ENCODE peak calls at places on chromosomes 3 and 15, in seven cellular contexts. One of them, this sample, is unnamed.

GRCh38 chr15:63408514-63408913 is 26.9 kb upstream of the CA12 start:
- DNase-seq in activated gamma-delta T cell treated with anti-CD3 and anti-CD28 coated beads, Interleukin-2, amount 50 U/mL, for 16 hours: no peak
- DNase-seq in NCI-H187 treated with DMSO at 0.1 percent for 48 hours: no peak
- DNase-seq in AG08396: no peak
- DNase-seq in hippocampal formation: no peak
- DNase-seq in pulmonary artery endothelial cell: no peak
- DNase-seq in NAMALWA: no peak
- DNase-seq in this sample: no peak

GRCh38 chr3:48695113-48695753 is 9.5 kb upstream of the NCKIPSD start:
- DNase-seq in AG08396: peak
- DNase-seq in NCI-H187 treated with DMSO at 0.1 percent for 48 hours: no peak
- DNase-seq in hippocampal formation: peak
- DNase-seq in activated gamma-delta T cell treated with anti-CD3 and anti-CD28 coated beads, Interleukin-2, amount 50 U/mL, for 16 hours: no peak
- DNase-seq in NAMALWA: no peak
- DNase-seq in pulmonary artery endothelial cell: no peak
- DNase-seq in this sample: peak

GRCh38 chr3:169387751-169388696 is 275.5 kb downstream of the MECOM start:
- DNase-seq in AG08396: no peak
- DNase-seq in NCI-H187 treated with DMSO at 0.1 percent for 48 hours: no peak
- DNase-seq in activated gamma-delta T cell treated with anti-CD3 and anti-CD28 coated beads, Interleukin-2, amount 50 U/mL, for 16 hours: no peak
- DNase-seq in pulmonary artery endothelial cell: no peak
- DNase-seq in hippocampal formation: no peak
- DNase-seq in NAMALWA: no peak
- DNase-seq in this sample: no peak

GRCh38 chr3:146550743-146551510 is 6.5 kb upstream of the PLSCR1 start:
- DNase-seq in NAMALWA: no peak
- DNase-seq in NCI-H187 treated with DMSO at 0.1 percent for 48 hours: no peak
- DNase-seq in activated gamma-delta T cell treated with anti-CD3 and anti-CD28 coated beads, Interleukin-2, amount 50 U/mL, for 16 hours: no peak
- DNase-seq in pulmonary artery endothelial cell: no peak
- DNase-seq in AG08396: peak
- DNase-seq in hippocampal formation: no peak
- DNase-seq in this sample: peak

GRCh38 chr3:107367353-107367752 is 9.9 kb upstream of the CCDC54 start:
- DNase-seq in NCI-H187 treated with DMSO at 0.1 percent for 48 hours: no peak
- DNase-seq in NAMALWA: no peak
- DNase-seq in pulmonary artery endothelial cell: no peak
- DNase-seq in AG08396: peak
- DNase-seq in activated gamma-delta T cell treated with anti-CD3 and anti-CD28 coated beads, Interleukin-2, amount 50 U/mL, for 16 hours: no peak
- DNase-seq in hippocampal formation: no peak
- DNase-seq in this sample: peak

GRCh38 chr3:9732753-9733115 is 1.2 kb downstream of the BRPF1 start:
- DNase-seq in AG08396: peak
- DNase-seq in activated gamma-delta T cell treated with anti-CD3 and anti-CD28 coated beads, Interleukin-2, amount 50 U/mL, for 16 hours: no peak
- DNase-seq in hippocampal formation: no peak
- DNase-seq in pulmonary artery endothelial cell: no peak
- DNase-seq in NCI-H187 treated with DMSO at 0.1 percent for 48 hours: no peak
- DNase-seq in NAMALWA: no peak
- DNase-seq in this sample: peak

GRCh38 chr3:63015614-63016016 is 140.4 kb upstream of the CADPS start:
- DNase-seq in NCI-H187 treated with DMSO at 0.1 percent for 48 hours: peak
- DNase-seq in activated gamma-delta T cell treated with anti-CD3 and anti-CD28 coated beads, Interleukin-2, amount 50 U/mL, for 16 hours: no peak
- DNase-seq in hippocampal formation: no peak
- DNase-seq in AG08396: no peak
- DNase-seq in NAMALWA: no peak
- DNase-seq in pulmonary artery endothelial cell: no peak
- DNase-seq in this sample: no peak

GRCh38 chr3:64163755-64164148 is 61.5 kb downstream of the PRICKLE2 start:
- DNase-seq in hippocampal formation: no peak
- DNase-seq in activated gamma-delta T cell treated with anti-CD3 and anti-CD28 coated beads, Interleukin-2, amount 50 U/mL, for 16 hours: no peak
- DNase-seq in AG08396: peak
- DNase-seq in NCI-H187 treated with DMSO at 0.1 percent for 48 hours: no peak
- DNase-seq in NAMALWA: no peak
- DNase-seq in pulmonary artery endothelial cell: no peak
- DNase-seq in this sample: peak

GRCh38 chr3:149321640-149322039 is 11.8 kb downstream of the TM4SF18 start:
- DNase-seq in NAMALWA: no peak
- DNase-seq in hippocampal formation: no peak
- DNase-seq in NCI-H187 treated with DMSO at 0.1 percent for 48 hours: no peak
- DNase-seq in pulmonary artery endothelial cell: no peak
- DNase-seq in activated gamma-delta T cell treated with anti-CD3 and anti-CD28 coated beads, Interleukin-2, amount 50 U/mL, for 16 hours: no peak
- DNase-seq in AG08396: no peak
- DNase-seq in this sample: no peak

GRCh38 chr15:41940441-41940857 is 31.9 kb downstream of the EHD4 start:
- DNase-seq in activated gamma-delta T cell treated with anti-CD3 and anti-CD28 coated beads, Interleukin-2, amount 50 U/mL, for 16 hours: peak
- DNase-seq in NAMALWA: no peak
- DNase-seq in AG08396: no peak
- DNase-seq in pulmonary artery endothelial cell: no peak
- DNase-seq in NCI-H187 treated with DMSO at 0.1 percent for 48 hours: no peak
- DNase-seq in hippocampal formation: no peak
- DNase-seq in this sample: peak

GRCh38 chr3:66075281-66075680 is 36.6 kb upstream of the MAGI1 start:
- DNase-seq in pulmonary artery endothelial cell: no peak
- DNase-seq in hippocampal formation: no peak
- DNase-seq in activated gamma-delta T cell treated with anti-CD3 and anti-CD28 coated beads, Interleukin-2, amount 50 U/mL, for 16 hours: no peak
- DNase-seq in NAMALWA: no peak
- DNase-seq in NCI-H187 treated with DMSO at 0.1 percent for 48 hours: no peak
- DNase-seq in AG08396: peak
- DNase-seq in this sample: peak

GRCh38 chr3:61371123-61371522 is 119.9 kb upstream of the FHIT start:
- DNase-seq in pulmonary artery endothelial cell: no peak
- DNase-seq in AG08396: no peak
- DNase-seq in NCI-H187 treated with DMSO at 0.1 percent for 48 hours: no peak
- DNase-seq in hippocampal formation: no peak
- DNase-seq in activated gamma-delta T cell treated with anti-CD3 and anti-CD28 coated beads, Interleukin-2, amount 50 U/mL, for 16 hours: no peak
- DNase-seq in NAMALWA: peak
- DNase-seq in this sample: no peak

GRCh38 chr3:78718707-78719106 is 1049.1 kb downstream of the ROBO1 start:
- DNase-seq in AG08396: no peak
- DNase-seq in NAMALWA: no peak
- DNase-seq in activated gamma-delta T cell treated with anti-CD3 and anti-CD28 coated beads, Interleukin-2, amount 50 U/mL, for 16 hours: no peak
- DNase-seq in hippocampal formation: no peak
- DNase-seq in pulmonary artery endothelial cell: no peak
- DNase-seq in NCI-H187 treated with DMSO at 0.1 percent for 48 hours: no peak
- DNase-seq in this sample: no peak

GRCh38 chr3:197023998-197024651 is 5.5 kb downstream of the MELTF start:
- DNase-seq in NCI-H187 treated with DMSO at 0.1 percent for 48 hours: no peak
- DNase-seq in NAMALWA: no peak
- DNase-seq in pulmonary artery endothelial cell: no peak
- DNase-seq in hippocampal formation: no peak
- DNase-seq in AG08396: peak
- DNase-seq in activated gamma-delta T cell treated with anti-CD3 and anti-CD28 coated beads, Interleukin-2, amount 50 U/mL, for 16 hours: no peak
- DNase-seq in this sample: no peak

GRCh38 chr15:25693321-25694237 is 169.5 kb downstream of the ATP10A start:
- DNase-seq in AG08396: peak
- DNase-seq in NCI-H187 treated with DMSO at 0.1 percent for 48 hours: no peak
- DNase-seq in hippocampal formation: no peak
- DNase-seq in pulmonary artery endothelial cell: no peak
- DNase-seq in NAMALWA: peak
- DNase-seq in activated gamma-delta T cell treated with anti-CD3 and anti-CD28 coated beads, Interleukin-2, amount 50 U/mL, for 16 hours: no peak
- DNase-seq in this sample: peak

GRCh38 chr3:131091768-131092167 is 65.1 kb downstream of the NEK11 start:
- DNase-seq in AG08396: no peak
- DNase-seq in pulmonary artery endothelial cell: no peak
- DNase-seq in NCI-H187 treated with DMSO at 0.1 percent for 48 hours: no peak
- DNase-seq in activated gamma-delta T cell treated with anti-CD3 and anti-CD28 coated beads, Interleukin-2, amount 50 U/mL, for 16 hours: no peak
- DNase-seq in NAMALWA: peak
- DNase-seq in hippocampal formation: no peak
- DNase-seq in this sample: no peak

GRCh38 chr15:58649175-58649574 is 100.3 kb downstream of the ADAM10 start:
- DNase-seq in NCI-H187 treated with DMSO at 0.1 percent for 48 hours: no peak
- DNase-seq in hippocampal formation: no peak
- DNase-seq in AG08396: no peak
- DNase-seq in NAMALWA: no peak
- DNase-seq in pulmonary artery endothelial cell: no peak
- DNase-seq in activated gamma-delta T cell treated with anti-CD3 and anti-CD28 coated beads, Interleukin-2, amount 50 U/mL, for 16 hours: no peak
- DNase-seq in this sample: no peak

GRCh38 chr3:9422712-9423424 is 25.5 kb downstream of the SETD5 start:
- DNase-seq in pulmonary artery endothelial cell: peak
- DNase-seq in AG08396: peak
- DNase-seq in activated gamma-delta T cell treated with anti-CD3 and anti-CD28 coated beads, Interleukin-2, amount 50 U/mL, for 16 hours: no peak
- DNase-seq in hippocampal formation: peak
- DNase-seq in NCI-H187 treated with DMSO at 0.1 percent for 48 hours: peak
- DNase-seq in NAMALWA: peak
- DNase-seq in this sample: peak

GRCh38 chr3:40179016-40179415 is 130.5 kb upstream of the EIF1B start:
- DNase-seq in NCI-H187 treated with DMSO at 0.1 percent for 48 hours: peak
- DNase-seq in AG08396: peak
- DNase-seq in NAMALWA: peak
- DNase-seq in hippocampal formation: peak
- DNase-seq in activated gamma-delta T cell treated with anti-CD3 and anti-CD28 coated beads, Interleukin-2, amount 50 U/mL, for 16 hours: peak
- DNase-seq in pulmonary artery endothelial cell: peak
- DNase-seq in this sample: peak